ENCODE peak calls at places on chromosome 18, in ten cellular contexts. Z, I, T, A, L, W, K, Q, O and H are unnamed samples.
A peak's percentile ranks its signal among the peaks of the same experiment; 100 is the strongest.

GRCh38 chr18:55105873-55106272 is 146.6 kb upstream of the CCDC68 start:
- DNase-seq in Z (no peak), I (no peak), T (no peak), A (no peak), L (no peak), W (no peak), K (no peak), Q (no peak), O (no peak), H (no peak)

GRCh38 chr18:70422061-70422965 is 133.5 kb downstream of the SOCS6 start:
- DNase-seq in Z (peak; percentile 94), I (peak; percentile 93), T (peak; percentile 72), A (peak; percentile 67), L (peak; percentile 37), W (no peak), K (peak; percentile 89), Q (peak; percentile 80), O (peak; percentile 46), H (peak; percentile 68)

GRCh38 chr18:57154389-57154788 is 7.5 kb downstream of the BOD1L2 start:
- DNase-seq in Z (no peak), I (no peak), T (no peak), A (no peak), L (no peak), W (no peak), K (no peak), Q (no peak), O (no peak), H (no peak)

GRCh38 chr18:32438173-32438572 is 32.5 kb downstream of the GAREM1 start:
- DNase-seq in Z (no peak), I (no peak), T (peak; percentile 65), A (no peak), L (no peak), W (no peak), K (no peak), Q (no peak), O (no peak), H (no peak)

GRCh38 chr18:77071711-77072292 is 60.8 kb downstream of the MBP start:
- DNase-seq in Z (no peak), I (peak; percentile 100), T (no peak), A (peak; percentile 21), L (no peak), W (no peak), K (no peak), Q (peak; percentile 44), O (no peak), H (no peak)

GRCh38 chr18:2425426-2426317 is 145.6 kb downstream of the METTL4 start:
- DNase-seq in Z (no peak), I (peak; percentile 28), T (no peak), A (no peak), L (no peak), W (no peak), K (no peak), Q (no peak), O (no peak), H (no peak)

GRCh38 chr18:30683836-30684235 is 358.7 kb downstream of the DSC3 start:
- DNase-seq in Z (no peak), I (no peak), T (no peak), A (no peak), L (no peak), W (no peak), K (no peak), Q (no peak), O (no peak), H (no peak)

GRCh38 chr18:47036298-47036874 is 965 bp upstream of the ELOA2 start:
- DNase-seq in Z (peak; percentile 29), I (peak; percentile 28), T (no peak), A (peak; percentile 13), L (no peak), W (peak; percentile 28), K (no peak), Q (no peak), O (no peak), H (no peak)

GRCh38 chr18:58859935-58860334 is 4.7 kb upstream of the ZNF532 start:
- DNase-seq in Z (no peak), I (no peak), T (no peak), A (no peak), L (no peak), W (no peak), K (no peak), Q (no peak), O (no peak), H (no peak)
- TF ChIP-seq POLR2A in Z (no peak), I (no peak), T (no peak), A (no peak), L (no peak), W (no peak), K (no peak), Q (no peak), O (no peak), H (no peak)

DNA sequence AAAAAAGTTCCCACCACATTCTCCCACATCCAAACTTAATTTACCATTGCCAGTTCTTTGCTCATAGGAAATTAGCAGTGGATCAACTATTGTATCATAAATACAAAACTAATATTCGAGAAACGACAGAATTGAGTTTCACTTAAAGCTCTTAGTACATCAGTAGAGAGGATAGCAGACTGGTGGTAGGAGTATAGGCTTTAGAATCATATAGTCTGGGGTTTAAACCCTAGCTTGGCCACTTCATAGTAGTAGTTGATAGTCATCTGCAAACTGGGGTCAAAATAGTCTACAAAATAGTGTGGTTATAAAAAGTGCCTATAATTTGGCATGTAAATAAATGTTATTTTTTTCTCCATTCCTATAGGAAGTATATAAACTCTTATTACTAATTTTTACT is 30.9 kb downstream of the PIK3C3 start:
- DNase-seq in Z (no peak), I (no peak), T (no peak), A (no peak), L (no peak), W (no peak), K (no peak), Q (no peak), O (no peak), H (no peak)
- TF ChIP-seq POLR2A in Z (no peak), I (no peak), T (no peak), A (no peak), L (no peak), W (no peak), K (no peak), Q (no peak), O (no peak), H (no peak)

GRCh38 chr18:12102136-12102842 is 8.6 kb downstream of the ANKRD62 start:
- DNase-seq in Z (no peak), I (no peak), T (no peak), A (no peak), L (no peak), W (no peak), K (no peak), Q (no peak), O (no peak), H (no peak)
- TF ChIP-seq POLR2A in Z (no peak), I (no peak), T (no peak), A (no peak), L (no peak), W (no peak), K (no peak), Q (no peak), O (no peak), H (no peak)

GRCh38 chr18:40325988-40326387 is 1629.0 kb upstream of the PIK3C3 start:
- DNase-seq in Z (no peak), I (no peak), T (no peak), A (no peak), L (no peak), W (no peak), K (no peak), Q (no peak), O (no peak), H (no peak)
- TF ChIP-seq POLR2A in Z (no peak), I (no peak), T (no peak), A (no peak), L (no peak), W (no peak), K (no peak), Q (no peak), O (no peak), H (no peak)

DNA sequence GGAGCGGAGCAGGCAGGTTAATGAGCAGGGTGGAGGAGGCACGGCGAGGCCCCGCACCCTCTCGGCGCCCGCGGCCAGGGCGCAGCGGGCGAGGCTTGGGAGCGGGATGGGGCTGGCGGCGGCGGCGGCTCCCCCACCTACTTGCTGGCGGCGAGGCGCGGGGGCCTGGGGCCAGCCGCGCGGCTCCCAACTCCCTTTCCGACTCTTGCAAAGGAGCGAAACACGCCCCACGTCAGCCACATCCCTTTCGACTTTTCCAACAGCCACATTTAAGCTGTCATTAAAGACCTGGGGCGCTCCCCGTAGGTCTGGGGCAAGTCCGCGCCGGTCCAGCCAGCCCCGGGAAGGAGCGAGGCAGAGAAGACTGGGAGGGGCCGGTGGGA is 741 bp upstream of the KCTD1 start:
- DNase-seq in Z (no peak), I (peak; percentile 31), T (peak; percentile 38), A (no peak), L (no peak), W (no peak), K (no peak), Q (peak; percentile 30), O (peak; percentile 15), H (peak; percentile 38)
- TF ChIP-seq POLR2A in Z (no peak), I (no peak), T (no peak), A (no peak), L (peak; percentile 17), W (no peak), K (no peak), Q (no peak), O (no peak), H (no peak)

GRCh38 chr18:75209952-75210261 is 690 bp upstream of the TSHZ1 start:
- DNase-seq in Z (no peak), I (no peak), T (no peak), A (no peak), L (no peak), W (no peak), K (no peak), Q (no peak), O (no peak), H (no peak)

GRCh38 chr18:75207298-75208054 is 1.5 kb downstream of the PTGR3 start:
- DNase-seq in Z (no peak), I (peak; percentile 73), T (no peak), A (no peak), L (no peak), W (no peak), K (peak; percentile 43), Q (no peak), O (no peak), H (peak; percentile 47)

GRCh38 chr18:75208055-75208835 is 694 bp downstream of the PTGR3 start:
- DNase-seq in Z (no peak), I (peak; percentile 60), T (peak; percentile 57), A (no peak), L (no peak), W (peak; percentile 22), K (peak; percentile 73), Q (peak; percentile 52), O (peak; percentile 26), H (peak; percentile 64)

GRCh38 chr18:75209129-75209951 is at the start of gene PTGR3:
- DNase-seq in Z (peak; percentile 67), I (peak; percentile 73), T (peak; percentile 93), A (peak; percentile 76), L (peak; percentile 44), W (peak; percentile 83), K (peak; percentile 91), Q (peak; percentile 78), O (peak; percentile 72), H (peak; percentile 87)

GRCh38 chr18:75208836-75209128 is 157 bp downstream of the PTGR3 start:
- DNase-seq in Z (no peak), I (no peak), T (no peak), A (no peak), L (no peak), W (no peak), K (peak; percentile 69), Q (peak; percentile 45), O (no peak), H (no peak)
- TF ChIP-seq POLR2A in Z (no peak), I (no peak), T (peak; percentile 33), A (peak; percentile 31), L (no peak), W (peak; percentile 38), K (no peak), Q (no peak), O (no peak), H (peak; percentile 21)

GRCh38 chr18:74291771-74292540 is at the start of gene CYB5A:
- DNase-seq in Z (peak; percentile 83), I (peak; percentile 93), T (peak; percentile 99), A (peak; percentile 94), L (no peak), W (peak; percentile 91), K (peak; percentile 99), Q (peak; percentile 98), O (peak; percentile 97), H (peak; percentile 99)
- TF ChIP-seq POLR2A in Z (no peak), I (no peak), T (peak; percentile 81), A (peak; percentile 68), L (no peak), W (no peak), K (peak; percentile 73), Q (no peak), O (peak; percentile 62), H (peak; percentile 71)